ENCODE peak calls at places on chromosomes 13 and 19, in ten cellular contexts. S is ELR; K is NCI-H748 treated with DMSO at 0.1 percent for 48 hours; Y is stimulated activated CD4-positive, alpha-beta T cell treated with anti-CD3 and anti-CD28 coated beads, Interleukin-4, amount 100 ng/mL, for 24 hours; B is NCI-H1694 treated with DMSO at 0.1 percent for 48 hours; F is B cell; X is NCI-H2081; I is foreskin fibroblast; M is astrocyte of the spinal cord; G is HFFc6. A is an unnamed sample.

GRCh38 chr13:59424661-59425060 is 739.1 kb downstream of the DIAPH3 start:
- DNase-seq in M (peak; percentile 23), S (peak; percentile 28), I (no peak), F (no peak), Y (no peak), K (no peak), G (peak; percentile 80), X (no peak), B (no peak), A (no peak)

GRCh38 chr13:26656919-26657318 is 99.4 kb downstream of the WASF3 start:
- DNase-seq in G (peak; percentile 84), B (no peak), S (peak; percentile 30), F (no peak), I (peak; percentile 3), M (peak; percentile 43), K (peak; percentile 23), Y (no peak), X (no peak), A (no peak)

GRCh38 chr19:49061445-49061844 is 3.2 kb downstream of the NTF4 start:
- DNase-seq in B (no peak), X (no peak), F (peak; percentile 20), Y (no peak), I (no peak), M (no peak), S (no peak), G (no peak), K (no peak), A (no peak)

GRCh38 chr13:20173121-20173746 is 12.4 kb upstream of the GJA3 start:
- DNase-seq in Y (no peak), X (no peak), G (no peak), M (no peak), K (no peak), S (no peak), I (peak; percentile 9), B (no peak), F (no peak), A (no peak)

GRCh38 chr19:46080561-46080960 is 39.8 kb upstream of the IGFL4 start:
- DNase-seq in I (peak; percentile 46), K (no peak), M (peak; percentile 99), Y (no peak), F (no peak), G (peak; percentile 82), B (no peak), S (peak; percentile 76), X (no peak), A (no peak)

GRCh38 chr13:34469212-34469983 is 472.7 kb upstream of the NBEA start:
- DNase-seq in X (peak; percentile 85), K (peak; percentile 97), M (peak; percentile 27), S (no peak), B (no peak), I (no peak), G (no peak), Y (no peak), F (no peak), A (no peak)

GRCh38 chr19:17205237-17206140 is 9.7 kb upstream of the USE1 start:
- DNase-seq in I (peak; percentile 37), K (no peak), F (peak; percentile 70), G (peak; percentile 49), S (peak; percentile 68), Y (peak; percentile 67), M (peak; percentile 49), X (peak; percentile 29), B (peak; percentile 19), A (peak; percentile 88)

GRCh38 chr19:14550201-14550754 is 20.9 kb downstream of the TECR start:
- DNase-seq in M (no peak), G (no peak), F (no peak), X (peak; percentile 42), Y (no peak), K (no peak), S (no peak), I (no peak), B (no peak), A (no peak)

GRCh38 chr13:100532836-100533435 is 55.7 kb downstream of the GGACT start:
- DNase-seq in K (no peak), Y (no peak), I (no peak), M (no peak), G (no peak), B (no peak), F (no peak), S (no peak), X (peak; percentile 45), A (no peak)

GRCh38 chr13:46321494-46322225 is 65.4 kb downstream of the RUBCNL start:
- DNase-seq in B (peak; percentile 37), I (peak; percentile 42), M (peak; percentile 64), F (peak; percentile 54), K (peak; percentile 40), Y (peak; percentile 78), S (peak; percentile 62), X (peak; percentile 51), G (peak; percentile 41), A (peak; percentile 57)

GRCh38 chr19:49114630-49115363 is 627 bp downstream of the LIN7B start:
- DNase-seq in B (peak; percentile 33), S (peak; percentile 49), M (peak; percentile 57), K (no peak), I (peak; percentile 52), F (peak; percentile 48), Y (peak; percentile 56), G (peak; percentile 32), X (no peak), A (peak; percentile 64)

GRCh38 chr13:105436946-105437345 is 1098.5 kb downstream of the EFNB2 start:
- DNase-seq in I (no peak), G (no peak), X (no peak), M (no peak), K (no peak), F (no peak), B (no peak), Y (no peak), S (no peak), A (no peak)

GRCh38 chr13:27730191-27730590 is 62.1 kb upstream of the GSX1 start:
- DNase-seq in G (no peak), X (no peak), S (no peak), Y (no peak), I (no peak), M (no peak), K (no peak), B (no peak), F (no peak), A (no peak)

GRCh38 chr19:40264314-40265054 is 20.7 kb downstream of the AKT2 start:
- DNase-seq in M (no peak), X (no peak), F (no peak), B (no peak), I (no peak), S (no peak), K (no peak), G (no peak), Y (no peak), A (no peak)

GRCh38 chr13:113089693-113090414 is 15.7 kb upstream of the F7 start:
- DNase-seq in B (no peak), Y (no peak), M (no peak), I (no peak), F (no peak), K (no peak), G (no peak), S (no peak), X (no peak), A (peak; percentile 75)

GRCh38 chr13:33249066-33249465 is 36.5 kb downstream of the STARD13 start:
- DNase-seq in F (no peak), Y (no peak), G (no peak), S (peak; percentile 86), B (no peak), M (no peak), X (no peak), K (no peak), I (peak; percentile 65), A (no peak)